ENCODE peak calls at places on chromosomes 12 and 14, in five cellular contexts. D, T, B, H and G are unnamed samples.

GRCh38 chr12:131593411-131593810 is 117.5 kb upstream of the SFSWAP start:
- DNase-seq in H (no peak), T (no peak), B (no peak), D (no peak), G (no peak)

GRCh38 chr14:81164167-81164774 is 56.5 kb downstream of the GTF2A1 start:
- DNase-seq in B (peak), D (peak), H (no peak), T (peak), G (peak)

GRCh38 chr12:83690465-83690864 is 1003.8 kb downstream of the TMTC2 start:
- DNase-seq in H (no peak), B (no peak), T (no peak), D (no peak), G (no peak)

GRCh38 chr14:69014829-69015259 is 35.7 kb upstream of the ACTN1 start:
- DNase-seq in B (no peak), T (no peak), H (no peak), D (no peak), G (no peak)

GRCh38 chr14:33903369-33903768 is 47.5 kb downstream of the EGLN3 start:
- DNase-seq in B (no peak), T (no peak), H (no peak), D (no peak), G (no peak)

GRCh38 chr14:104291123-104292000 is 153.0 kb downstream of the KIF26A start:
- DNase-seq in H (no peak), B (peak), T (peak), D (no peak), G (no peak)

GRCh38 chr14:37864128-37864527 is 268.7 kb downstream of the TTC6 start:
- DNase-seq in H (no peak), D (no peak), T (no peak), B (no peak), G (no peak)

GRCh38 chr12:78887008-78887407 is 22.4 kb downstream of the SYT1 start:
- DNase-seq in B (no peak), D (no peak), H (no peak), T (no peak), G (peak)

GRCh38 chr12:123523518-123523917 is 10.0 kb downstream of the RILPL1 start:
- DNase-seq in T (no peak), H (no peak), B (no peak), D (no peak), G (no peak)